ENCODE peak calls at places on chromosomes 2 and 18, in six cellular contexts. P is breast epithelium, T is HFF-Myc, I is endodermal cell, Z is astrocyte, G is uterus. E is an unnamed sample.

GRCh38 chr2:55014962-55015939 is 35.0 kb downstream of the RTN4 start:
- DNase-seq in P (no peak), T (peak), I (peak), Z (peak), G (peak), E (no peak)

GRCh38 chr2:135151615-135152014 is 99.5 kb downstream of the RAB3GAP1 start:
- DNase-seq in P (no peak), T (no peak), I (no peak), Z (no peak), G (no peak), E (no peak)

GRCh38 chr2:230216489-230216888 is 3.3 kb downstream of the SP110 start:
- DNase-seq in P (no peak), T (no peak), I (no peak), Z (no peak), G (no peak), E (no peak)

GRCh38 chr2:19140463-19141208 is 217.8 kb downstream of the OSR1 start:
- DNase-seq in P (no peak), T (no peak), I (peak), Z (peak), G (no peak), E (no peak)

GRCh38 chr2:138274421-138275291 is 226.9 kb upstream of the SPOPL start:
- DNase-seq in P (no peak), T (peak), I (no peak), Z (peak), G (no peak), E (no peak)

GRCh38 chr2:89831686-89832498 is 1140.4 kb downstream of the RPIA start:
- DNase-seq in P (no peak), T (no peak), I (no peak), Z (no peak), G (no peak), E (no peak)

GRCh38 chr18:10040287-10041011 is 126.6 kb downstream of the VAPA start:
- DNase-seq in P (no peak), T (no peak), I (peak), Z (no peak), G (peak), E (no peak)

GRCh38 chr18:74050807-74051206 is 96.8 kb downstream of the FBXO15 start:
- DNase-seq in P (no peak), T (peak), I (no peak), Z (no peak), G (no peak), E (no peak)

GRCh38 chr2:163612332-163612731 is 123.5 kb downstream of the FIGN start:
- DNase-seq in P (no peak), T (no peak), I (no peak), Z (no peak), G (no peak), E (no peak)

GRCh38 chr2:166373951-166374350 is 1.8 kb downstream of the SCN9A start:
- DNase-seq in P (no peak), T (peak), I (no peak), Z (peak), G (no peak), E (no peak)

GRCh38 chr2:86441789-86442641 is 844 bp downstream of the KDM3A start:
- DNase-seq in P (peak), T (no peak), I (peak), Z (peak), G (peak), E (peak)

GRCh38 chr2:119011162-119011909 is 69.3 kb downstream of the MARCO start:
- DNase-seq in P (no peak), T (no peak), I (peak), Z (peak), G (no peak), E (peak)

GRCh38 chr2:73266061-73266891 is 18.0 kb downstream of the FBXO41 start:
- DNase-seq in P (no peak), T (no peak), I (no peak), Z (peak), G (no peak), E (no peak)

GRCh38 chr2:134774786-134775641 is 56.2 kb upstream of the TMEM163 start:
- DNase-seq in P (no peak), T (no peak), I (peak), Z (no peak), G (no peak), E (no peak)

GRCh38 chr18:48338915-48339314 is 70.3 kb downstream of the ZBTB7C start:
- DNase-seq in P (no peak), T (no peak), I (no peak), Z (no peak), G (no peak), E (no peak)

GRCh38 chr2:208820289-208820688 is 413.7 kb downstream of the PTH2R start:
- DNase-seq in P (no peak), T (no peak), I (no peak), Z (no peak), G (no peak), E (no peak)

GRCh38 chr2:170155022-170155722 is 22.8 kb upstream of the MYO3B start:
- DNase-seq in P (no peak), T (no peak), I (peak), Z (peak), G (no peak), E (peak)

GRCh38 chr2:177772529-177772928 is 300.0 kb downstream of the PDE11A start:
- DNase-seq in P (no peak), T (no peak), I (no peak), Z (peak), G (no peak), E (no peak)

GRCh38 chr18:11040823-11041712 is 108.3 kb downstream of the PIEZO2 start:
- DNase-seq in P (no peak), T (peak), I (peak), Z (peak), G (peak), E (no peak)

GRCh38 chr2:238100049-238100820 is at the start of gene ESPNL:
- DNase-seq in P (peak), T (no peak), I (peak), Z (no peak), G (no peak), E (no peak)

GRCh38 chr2:67876176-67876575 is 186.6 kb downstream of the C1D start:
- DNase-seq in P (no peak), T (peak), I (no peak), Z (peak), G (no peak), E (no peak)

GRCh38 chr2:218026676-218027425 is 24.1 kb upstream of the TNS1 start:
- DNase-seq in P (peak), T (no peak), I (peak), Z (no peak), G (peak), E (no peak)

GRCh38 chr2:27954261-27954673 is 63.7 kb downstream of the BABAM2 start:
- DNase-seq in P (no peak), T (no peak), I (no peak), Z (peak), G (no peak), E (no peak)

GRCh38 chr2:47006374-47007220 is 91.0 kb upstream of the MCFD2 start:
- DNase-seq in P (no peak), T (no peak), I (no peak), Z (no peak), G (no peak), E (no peak)

GRCh38 chr2:117774716-117775115 is 39.8 kb upstream of the DDX18 start:
- DNase-seq in P (no peak), T (peak), I (no peak), Z (no peak), G (no peak), E (no peak)

GRCh38 chr2:106575955-106576354 is 88.8 kb downstream of the CD8B2 start:
- DNase-seq in P (no peak), T (peak), I (peak), Z (peak), G (peak), E (no peak)

GRCh38 chr2:200787351-200788128 is 24.2 kb upstream of the BZW1 start:
- DNase-seq in P (no peak), T (peak), I (no peak), Z (peak), G (no peak), E (no peak)

GRCh38 chr2:38076250-38076709 is 329 bp upstream of the CYP1B1 start:
- DNase-seq in P (peak), T (peak), I (peak), Z (peak), G (peak), E (peak)

GRCh38 chr2:15506231-15506819 is 54.8 kb downstream of the NBAS start:
- DNase-seq in P (no peak), T (no peak), I (no peak), Z (peak), G (no peak), E (no peak)

GRCh38 chr2:128717758-128718710 is 399.4 kb upstream of the HS6ST1 start:
- DNase-seq in P (no peak), T (no peak), I (no peak), Z (no peak), G (no peak), E (no peak)

GRCh38 chr2:36489296-36489695 is 108.7 kb downstream of the FEZ2 start:
- DNase-seq in P (no peak), T (peak), I (no peak), Z (peak), G (no peak), E (no peak)

GRCh38 chr18:6747646-6748045 is 18.1 kb downstream of the ARHGAP28 start:
- DNase-seq in P (no peak), T (peak), I (no peak), Z (peak), G (no peak), E (no peak)

GRCh38 chr2:204332706-204333105 is 212.6 kb upstream of the PARD3B start:
- DNase-seq in P (no peak), T (no peak), I (no peak), Z (no peak), G (no peak), E (no peak)

GRCh38 chr2:39508243-39508642 is 71.2 kb upstream of the MAP4K3 start:
- DNase-seq in P (no peak), T (no peak), I (no peak), Z (peak), G (no peak), E (no peak)

GRCh38 chr2:27445155-27445554 is 3.0 kb downstream of the KRTCAP3 start:
- DNase-seq in P (no peak), T (no peak), I (no peak), Z (no peak), G (no peak), E (no peak)

GRCh38 chr2:197873293-197873701 is 68.9 kb downstream of the PLCL1 start:
- DNase-seq in P (no peak), T (peak), I (peak), Z (peak), G (no peak), E (no peak)

GRCh38 chr18:45133246-45133645 is 452.6 kb downstream of the SETBP1 start:
- DNase-seq in P (no peak), T (no peak), I (no peak), Z (no peak), G (no peak), E (no peak)

GRCh38 chr2:77954931-77955330 is 432.8 kb upstream of the LRRTM4 start:
- DNase-seq in P (no peak), T (no peak), I (no peak), Z (no peak), G (no peak), E (no peak)
- TF ChIP-seq CTCF in P (no peak), T (peak), I (peak), Z (no peak), G (no peak), E (no peak)

GRCh38 chr2:212958133-212958532 is 193.3 kb downstream of the IKZF2 start:
- DNase-seq in P (no peak), T (no peak), I (no peak), Z (no peak), G (no peak), E (no peak)
- H3K4me3 ChIP-seq in P (no peak), T (no peak), I (no peak), Z (no peak), G (no peak), E (no peak)

GRCh38 chr2:3689998-3690748 is 13.2 kb upstream of the DCDC2C start:
- DNase-seq in P (no peak), T (no peak), I (no peak), Z (no peak), G (no peak), E (no peak)

GRCh38 chr2:3696542-3696941 is 6.8 kb upstream of the DCDC2C start:
- DNase-seq in P (no peak), T (no peak), I (no peak), Z (no peak), G (no peak), E (no peak)

DNA sequence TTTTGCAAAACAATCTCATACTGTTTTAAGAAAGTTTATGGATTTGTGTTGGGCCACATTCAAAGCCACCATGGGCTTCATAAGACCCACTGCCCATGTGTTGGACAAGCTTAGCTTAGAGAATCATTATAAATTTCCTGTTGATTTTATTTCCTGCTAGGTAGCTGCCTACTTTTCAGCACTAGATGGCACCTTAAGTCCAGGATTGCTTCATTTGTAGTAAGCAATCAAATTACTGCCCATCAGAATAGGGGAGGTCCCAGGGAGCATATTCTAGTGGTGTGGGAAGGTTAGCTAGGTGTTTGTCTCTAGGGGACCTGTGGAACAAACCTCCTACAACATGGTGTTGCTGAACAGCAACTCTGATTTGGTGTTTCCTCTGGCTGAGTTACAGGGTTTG is 11.0 kb upstream of the DCDC2C start:
- DNase-seq in P (no peak), T (no peak), I (no peak), Z (no peak), G (no peak), E (no peak)
- TF ChIP-seq CTCF in P (peak), T (peak), I (peak), Z (peak), G (no peak), E (peak)

GRCh38 chr18:111292-112014 is 46.9 kb upstream of the USP14 start:
- DNase-seq in P (no peak), T (no peak), I (peak), Z (peak), G (peak), E (peak)
- H3K4me3 ChIP-seq in P (peak), T (no peak), I (peak), Z (peak), G (peak), E (peak)

DNA sequence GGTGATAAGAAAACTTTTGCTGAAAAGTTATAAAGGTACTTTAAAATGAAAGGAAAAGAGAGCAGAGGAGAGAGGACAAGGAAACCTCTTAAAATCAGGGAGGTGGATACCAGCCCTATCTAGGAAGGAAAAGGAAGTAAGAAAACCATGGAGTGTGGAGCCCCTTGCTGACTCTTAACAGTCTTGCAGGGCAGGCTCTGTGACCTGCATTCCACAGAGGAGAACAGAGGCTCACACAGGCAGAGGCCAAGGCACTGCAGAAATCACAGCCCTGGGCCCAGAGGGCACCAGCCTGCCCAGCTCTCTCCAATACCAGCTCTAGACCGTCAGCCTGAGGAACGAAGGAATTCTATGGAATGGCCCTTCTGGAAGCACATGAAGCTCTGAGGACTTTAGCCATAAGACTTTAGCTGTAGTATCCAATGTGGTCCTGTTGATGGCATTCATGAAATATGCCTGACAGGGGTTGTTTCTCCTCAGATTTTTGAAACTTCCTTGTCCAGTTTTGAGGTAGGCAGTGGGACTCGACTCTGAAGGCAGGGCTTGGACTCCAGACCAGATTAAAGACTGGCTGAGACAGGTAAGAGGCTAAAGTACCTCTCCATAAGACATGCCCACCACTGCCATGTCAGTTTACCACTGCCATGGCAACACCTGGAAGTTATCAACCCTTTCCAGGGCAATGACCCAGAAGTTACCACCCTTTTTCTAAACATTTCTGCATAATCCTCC is 216.3 kb downstream of the ANAPC1 start:
- DNase-seq in P (no peak), T (no peak), I (peak), Z (peak), G (peak), E (no peak)
- TF ChIP-seq CTCF in P (peak), T (peak), I (peak), Z (peak), G (peak), E (no peak)

GRCh38 chr2:189635353-189635752 is 25.9 kb upstream of the ASNSD1 start:
- DNase-seq in P (no peak), T (no peak), I (no peak), Z (no peak), G (no peak), E (no peak)
- H3K4me3 ChIP-seq in P (no peak), T (no peak), I (no peak), Z (no peak), G (no peak), E (no peak)

DNA sequence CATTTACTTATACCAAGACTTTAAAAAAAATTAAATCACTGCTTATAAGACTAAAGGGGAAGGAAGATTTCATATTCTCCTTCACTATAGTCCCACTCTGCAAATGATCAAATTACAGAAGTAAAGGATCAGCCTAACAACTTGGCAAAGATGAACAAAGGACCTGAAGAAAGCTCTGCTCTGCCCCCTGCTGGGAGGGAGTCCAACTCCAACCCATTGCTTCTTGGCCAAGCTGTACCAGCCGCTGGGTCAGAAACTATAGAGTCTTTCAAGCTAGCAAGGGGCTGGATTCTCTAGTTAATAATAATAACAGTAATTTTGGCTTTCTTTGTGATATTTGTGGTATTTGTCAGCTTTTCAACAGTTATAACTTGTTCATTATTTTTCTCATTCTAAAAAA is 927.0 kb upstream of the CRIM1 start:
- DNase-seq in P (no peak), T (no peak), I (peak), Z (no peak), G (no peak), E (no peak)
- TF ChIP-seq CTCF in P (peak), T (peak), I (peak), Z (peak), G (no peak), E (peak)

E was measured in GM06990.